ENCODE peak calls at places on chromosomes 4 and X, in four cellular contexts. O is substantia nigra, X is H4, I is fibroblast of lung. L is an unnamed sample.

GRCh38 chr4:83947111-83947510 is 411.2 kb downstream of the GPAT3 start:
- DNase-seq in O (no peak), X (no peak), I (no peak), L (no peak)

GRCh38 chr4:169159614-169160013 is 111.1 kb downstream of the SH3RF1 start:
- DNase-seq in O (no peak), X (no peak), I (peak; percentile 90), L (no peak)

GRCh38 chr4:67106846-67107467 is 438.3 kb downstream of the CENPC start:
- DNase-seq in O (no peak), X (no peak), I (no peak), L (peak; percentile 53)

GRCh38 chr4:38696697-38697096 is 32.7 kb downstream of the KLF3 start:
- DNase-seq in O (no peak), X (no peak), I (no peak), L (no peak)

GRCh38 chr4:153556441-153556815 is 90.3 kb downstream of the TMEM131L start:
- DNase-seq in O (no peak), X (no peak), I (no peak), L (no peak)

GRCh38 chr4:62797221-62797620 is 1597.1 kb downstream of the ADGRL3 start:
- DNase-seq in O (no peak), X (no peak), I (peak; percentile 0), L (no peak)

GRCh38 chr4:148922497-148922896 is 480.3 kb upstream of the NR3C2 start:
- DNase-seq in O (no peak), X (no peak), I (no peak), L (peak; percentile 9)

GRCh38 chrX:70553516-70553915 is 108.9 kb downstream of the DLG3 start:
- DNase-seq in O (no peak), X (no peak), I (no peak), L (no peak)

GRCh38 chr4:167031534-167032156 is 202.6 kb downstream of the SPOCK3 start:
- DNase-seq in O (no peak), X (peak; percentile 16), I (peak; percentile 34), L (no peak)

GRCh38 chr4:90025248-90025647 is 101.9 kb upstream of the CCSER1 start:
- DNase-seq in O (no peak), X (peak; percentile 21), I (peak; percentile 6), L (peak; percentile 3)

GRCh38 chr4:53497446-53498069 is 93.7 kb downstream of the LNX1 start:
- DNase-seq in O (no peak), X (peak; percentile 33), I (peak; percentile 63), L (peak; percentile 53)

GRCh38 chr4:138090145-138090917 is 151.8 kb downstream of the SLC7A11 start:
- DNase-seq in O (peak; percentile 18), X (peak; percentile 74), I (peak; percentile 65), L (peak; percentile 89)

GRCh38 chr4:1449833-1450741 is 43.8 kb upstream of the NKX1-1 start:
- DNase-seq in O (no peak), X (no peak), I (no peak), L (no peak)

GRCh38 chrX:70973221-70973620 is 42.3 kb upstream of the SLC7A3 start:
- DNase-seq in O (no peak), X (no peak), I (no peak), L (no peak)

GRCh38 chrX:49209434-49210251 is 9.7 kb upstream of the SYP start:
- DNase-seq in O (no peak), X (no peak), I (no peak), L (no peak)

GRCh38 chrX:139554367-139554766 is 23.8 kb downstream of the F9 start:
- DNase-seq in O (no peak), X (no peak), I (no peak), L (no peak)

GRCh38 chrX:46582964-46583363 is 9.4 kb downstream of the CHST7 start:
- DNase-seq in O (no peak), X (no peak), I (peak; percentile 93), L (peak; percentile 61)

GRCh38 chrX:119398587-119398973 is 556 bp upstream of the SLC25A43 start:
- DNase-seq in O (no peak), X (no peak), I (peak; percentile 7), L (no peak)

GRCh38 chrX:103656623-103657022 is 27.8 kb downstream of the TCEAL1 start:
- DNase-seq in O (no peak), X (peak; percentile 53), I (peak; percentile 73), L (peak; percentile 73)

L was measured in myocyte.